ENCODE peak calls at places on chromosomes 12 and 14, in seven cellular contexts. O, F, W, C, R, E and A are unnamed samples.

GRCh38 chr12:132150780-132151144 is 6.5 kb downstream of the NOC4L start:
- DNase-seq in O (no peak), F (no peak), W (no peak), C (no peak), R (peak), E (no peak), A (no peak)

GRCh38 chr12:121804417-121805111 is 755 bp downstream of the SETD1B start:
- DNase-seq in O (peak), F (no peak), W (no peak), C (no peak), R (no peak), E (peak), A (no peak)

GRCh38 chr12:116534341-116535121 is 24.6 kb upstream of the MAP1LC3B2 start:
- DNase-seq in O (peak), F (no peak), W (no peak), C (no peak), R (no peak), E (no peak), A (no peak)

GRCh38 chr12:121778567-121779421 is 14.7 kb downstream of the RHOF start:
- DNase-seq in O (no peak), F (no peak), W (no peak), C (no peak), R (no peak), E (no peak), A (no peak)

GRCh38 chr12:104671407-104672095 is 214.8 kb downstream of the CHST11 start:
- DNase-seq in O (peak), F (peak), W (peak), C (peak), R (peak), E (peak), A (peak)

GRCh38 chr12:70557583-70558263 is 79.5 kb downstream of the PTPRB start:
- DNase-seq in O (no peak), F (no peak), W (no peak), C (no peak), R (no peak), E (no peak), A (no peak)

GRCh38 chr14:75578099-75578785 is at the start of gene FLVCR2:
- DNase-seq in O (peak), F (peak), W (peak), C (peak), R (peak), E (peak), A (peak)

GRCh38 chr12:24561411-24561871 is 387.5 kb downstream of the BCAT1 start:
- DNase-seq in O (peak), F (peak), W (no peak), C (peak), R (no peak), E (peak), A (peak)

GRCh38 chr12:113116875-113117274 is 18.7 kb downstream of the RASAL1 start:
- DNase-seq in O (no peak), F (no peak), W (no peak), C (no peak), R (no peak), E (no peak), A (no peak)

GRCh38 chr14:23580152-23580926 is 1.7 kb upstream of the JPH4 start:
- DNase-seq in O (no peak), F (no peak), W (no peak), C (no peak), R (no peak), E (no peak), A (no peak)

GRCh38 chr14:54652188-54652889 is 85.4 kb downstream of the SAMD4A start:
- DNase-seq in O (peak), F (peak), W (no peak), C (peak), R (no peak), E (peak), A (peak)

GRCh38 chr12:67647547-67648305 is 819 bp upstream of the DYRK2 start:
- DNase-seq in O (peak), F (peak), W (peak), C (peak), R (peak), E (peak), A (peak)

GRCh38 chr14:65850429-65851145 is 438.1 kb downstream of the FUT8 start:
- DNase-seq in O (no peak), F (no peak), W (no peak), C (no peak), R (no peak), E (no peak), A (no peak)

GRCh38 chr12:53123578-53124351 is 20.5 kb downstream of the SOAT2 start:
- DNase-seq in O (peak), F (peak), W (no peak), C (no peak), R (no peak), E (peak), A (peak)